ENCODE peak calls at places on chromosomes 4 and X, in five cellular contexts. F, Z, W, C and E are unnamed samples.

GRCh38 chrX:43850612-43851011 is 31.6 kb downstream of the MAOB start:
- DNase-seq in Z (no peak), C (no peak), F (no peak), W (no peak), E (no peak)

GRCh38 chr4:121072836-121073362 is 564 bp upstream of the NDNF start:
- DNase-seq in W (no peak), C (peak; percentile 66), F (no peak), Z (no peak), E (peak; percentile 35)

GRCh38 chr4:89898304-89898716 is 3.7 kb downstream of the MMRN1 start:
- DNase-seq in F (no peak), Z (no peak), C (peak; percentile 55), W (no peak), E (no peak)

GRCh38 chr4:142815834-142816233 is 30.3 kb downstream of the INPP4B start:
- DNase-seq in F (peak; percentile 64), W (no peak), Z (no peak), C (no peak), E (peak; percentile 91)

GRCh38 chr4:151098191-151098590 is 1.2 kb upstream of the RPS3A start:
- DNase-seq in F (no peak), C (no peak), W (no peak), Z (no peak), E (no peak)

GRCh38 chr4:7034262-7035081 is 8.7 kb upstream of the TADA2B start:
- DNase-seq in F (peak; percentile 24), Z (peak; percentile 82), W (no peak), C (peak; percentile 19), E (peak; percentile 77)

GRCh38 chr4:157143365-157143764 is 67.4 kb downstream of the GLRB start:
- DNase-seq in F (peak; percentile 6), W (no peak), C (no peak), Z (no peak), E (peak; percentile 1)

GRCh38 chr4:31573554-31573953 is 853.4 kb downstream of the PCDH7 start:
- DNase-seq in C (no peak), F (no peak), Z (no peak), W (no peak), E (no peak)

GRCh38 chrX:18424482-18425198 is 768 bp upstream of the CDKL5 start:
- DNase-seq in Z (no peak), W (no peak), F (peak; percentile 57), C (peak; percentile 69), E (peak; percentile 61)

GRCh38 chr4:159445671-159446070 is 342.8 kb downstream of the RAPGEF2 start:
- DNase-seq in Z (no peak), F (no peak), W (no peak), C (no peak), E (no peak)

GRCh38 chrX:40579880-40580536 is 762 bp upstream of the ATP6AP2 start:
- DNase-seq in Z (no peak), W (no peak), F (no peak), C (no peak), E (peak; percentile 2)

GRCh38 chr4:147492301-147492700 is 11.4 kb downstream of the EDNRA start:
- DNase-seq in C (no peak), F (no peak), W (no peak), Z (no peak), E (no peak)

GRCh38 chrX:49171752-49172279 is at the start of gene PLP2:
- DNase-seq in Z (peak; percentile 46), F (peak; percentile 39), W (peak; percentile 52), C (peak; percentile 43), E (peak; percentile 79)

GRCh38 chrX:135707880-135708279 is 5.6 kb upstream of the CT45A1 start:
- DNase-seq in Z (no peak), C (peak; percentile 20), F (no peak), W (peak; percentile 79), E (peak; percentile 23)

GRCh38 chrX:53223955-53224859 is 800 bp downstream of the KDM5C start:
- DNase-seq in Z (peak; percentile 64), F (peak; percentile 33), C (peak; percentile 55), W (peak; percentile 45), E (peak; percentile 79)

GRCh38 chrX:39133971-39134370 is 332.7 kb downstream of the MID1IP1 start:
- DNase-seq in F (no peak), W (no peak), C (no peak), Z (no peak), E (no peak)

DNA sequence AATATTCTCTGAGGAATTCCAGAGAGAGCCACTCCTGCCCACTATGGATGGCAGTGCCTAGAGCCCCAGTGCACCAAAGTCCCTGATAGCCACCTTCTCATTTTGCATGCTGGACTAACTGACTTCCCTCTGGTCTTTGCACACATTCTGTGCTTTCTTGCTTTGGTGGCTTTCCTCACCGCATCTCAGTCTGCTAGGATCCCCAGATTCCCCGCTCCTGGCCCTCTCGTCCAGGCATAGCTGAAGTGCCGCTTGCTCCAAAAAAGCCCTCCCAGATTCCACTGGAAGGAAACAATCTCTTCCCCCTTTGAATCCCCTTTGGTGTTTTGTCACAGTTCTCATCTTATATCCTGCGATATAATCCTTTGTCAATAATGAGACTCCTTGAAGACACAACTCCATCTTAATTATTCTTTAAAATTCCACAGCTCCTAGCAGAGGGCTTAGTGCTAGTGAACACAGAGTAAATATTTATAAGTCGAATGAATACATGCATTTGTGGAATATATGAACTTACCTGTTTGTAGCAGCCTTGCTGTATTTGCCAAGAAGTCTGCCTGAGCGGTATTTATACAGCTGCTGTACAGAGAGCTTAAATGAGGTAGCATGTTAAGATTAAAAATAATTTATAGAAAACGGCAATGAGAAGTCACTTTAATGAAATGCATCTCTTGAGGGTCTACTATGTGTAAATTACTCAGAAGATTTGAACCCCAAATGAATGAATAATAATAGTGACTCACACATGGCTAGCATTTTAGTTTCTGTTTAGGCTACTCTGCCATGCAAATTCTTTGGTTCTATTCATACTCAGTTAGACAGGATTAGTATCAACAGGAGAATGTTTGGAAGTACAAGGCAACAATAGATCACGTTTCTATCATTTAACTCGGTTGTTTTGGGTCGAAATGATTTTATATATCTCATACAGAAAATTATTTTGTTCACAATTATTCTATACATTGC is 421.9 kb upstream of the TENM3 start:
- DNase-seq in Z (no peak), F (peak; percentile 43), C (peak; percentile 28), W (no peak), E (peak; percentile 10)
- H3K4me2 ChIP-seq in Z (no peak overlapping the region), F (no peak overlapping the region), C (peak overlapping the region; percentile 20), W (no peak overlapping the region), E (no peak overlapping the region)

GRCh38 chr4:112517911-112518310 is 1.9 kb upstream of the NEUROG2 start:
- DNase-seq in Z (no peak), F (no peak), W (no peak), C (no peak), E (no peak)

GRCh38 chr4:112518675-112519074 is 2.7 kb upstream of the NEUROG2 start:
- DNase-seq in W (no peak), C (peak; percentile 35), Z (no peak), F (no peak), E (no peak)

GRCh38 chr4:112520598-112521122 is 4.7 kb upstream of the NEUROG2 start:
- DNase-seq in Z (no peak), W (no peak), C (no peak), F (no peak), E (no peak)

GRCh38 chr4:112521123-112522116 is 5.4 kb upstream of the NEUROG2 start:
- DNase-seq in W (no peak), Z (no peak), C (peak; percentile 90), F (no peak), E (no peak)

GRCh38 chr4:112519689-112520597 is 4.0 kb upstream of the NEUROG2 start:
- DNase-seq in F (no peak), C (peak; percentile 81), Z (no peak), W (no peak), E (no peak)
- TF ChIP-seq EZH2 in F (peak; percentile 66), C (peak; percentile 30), Z (no peak), W (no peak), E (no peak)

DNA sequence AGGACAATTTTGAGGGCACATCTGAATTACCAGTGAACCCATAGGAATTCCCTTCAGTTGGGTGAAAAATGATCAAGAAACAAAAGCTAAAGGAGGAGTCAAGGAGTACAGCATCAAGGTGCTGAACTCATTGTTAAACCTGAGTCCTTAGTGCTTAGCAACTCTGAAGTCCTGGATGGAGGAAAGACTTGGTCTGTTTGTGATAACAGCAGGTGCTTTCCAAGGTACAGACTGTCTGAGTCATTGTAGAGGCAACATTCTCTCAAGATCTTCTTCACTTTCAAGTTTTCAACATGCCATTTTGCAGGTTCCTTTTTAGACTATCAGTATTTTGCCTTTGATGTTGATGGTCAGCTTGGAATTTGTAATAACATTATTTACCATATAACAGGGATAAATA is 293.9 kb downstream of the AFF2 start:
- DNase-seq in W (no peak), F (no peak), Z (no peak), C (no peak), E (no peak)
- H3K4me2 ChIP-seq in W (no peak overlapping the region), F (no peak overlapping the region), Z (no peak overlapping the region), C (no peak overlapping the region), E (no peak overlapping the region)

GRCh38 chr4:108834167-108834566 is 71.3 kb upstream of the ETNPPL start:
- DNase-seq in W (no peak), Z (no peak), F (peak; percentile 47), C (no peak), E (peak; percentile 91)
- TF ChIP-seq EZH2 in W (no peak), Z (no peak), F (no peak), C (no peak), E (no peak)

GRCh38 chrX:46912673-46913491 is 661 bp downstream of the JADE3 start:
- DNase-seq in C (peak; percentile 82), Z (no peak), F (peak; percentile 19), W (peak; percentile 18), E (peak; percentile 70)
- H3K4me2 ChIP-seq in C (peak overlapping the region; percentile 81), Z (peak overlapping the region; percentile 75), F (peak overlapping the region; percentile 82), W (peak overlapping the region; percentile 62), E (peak overlapping the region; percentile 98)

GRCh38 chr4:94759767-94760211 is 2.0 kb downstream of the BMPR1B start:
- DNase-seq in F (no peak), Z (no peak), W (no peak), C (no peak), E (no peak)

GRCh38 chr4:94758141-94758699 is 465 bp downstream of the BMPR1B start:
- DNase-seq in Z (no peak), W (no peak), C (peak; percentile 80), F (no peak), E (peak; percentile 67)

GRCh38 chr4:94757192-94758140 is at the start of gene BMPR1B:
- DNase-seq in Z (no peak), F (peak; percentile 71), W (no peak), C (peak; percentile 75), E (peak; percentile 82)

GRCh38 chr4:94762326-94762725 is 4.6 kb downstream of the BMPR1B start:
- DNase-seq in Z (no peak), W (no peak), F (no peak), C (no peak), E (no peak)

GRCh38 chr4:94758700-94759399 is 1.1 kb downstream of the BMPR1B start:
- DNase-seq in W (no peak), C (peak; percentile 48), Z (no peak), F (peak; percentile 7), E (peak; percentile 26)
- TF ChIP-seq EZH2 in W (no peak), C (peak; percentile 82), Z (no peak), F (peak; percentile 90), E (no peak)

GRCh38 chrX:8484360-8484759 is 19.7 kb downstream of the VCX3B start:
- DNase-seq in W (no peak), C (no peak), F (no peak), Z (no peak), E (no peak)
- H3K4me2 ChIP-seq in W (no peak overlapping the region), C (no peak overlapping the region), F (no peak overlapping the region), Z (no peak overlapping the region), E (no peak overlapping the region)

GRCh38 chr4:44448548-44449443 is at the start of gene KCTD8:
- DNase-seq in F (peak; percentile 76), Z (no peak), C (peak; percentile 96), W (peak; percentile 42), E (peak; percentile 74)
- TF ChIP-seq EZH2 in F (no peak), Z (no peak), C (no peak), W (no peak), E (no peak)